ENCODE peak calls at places on chromosomes 5 and 9, in six cellular contexts. One of them, this sample, is unnamed.

GRCh38 chr5:139276426-139276825 is 17.1 kb upstream of the MATR3 start:
- DNase-seq in amniotic stem cell: no peak
- DNase-seq in substantia nigra: no peak
- DNase-seq in ACHN: no peak
- DNase-seq in A549: no peak
- DNase-seq in brain microvascular endothelial cell: no peak
- DNase-seq in this sample: no peak

GRCh38 chr9:108603141-108603540 is 252.6 kb downstream of the ACTL7B start:
- DNase-seq in amniotic stem cell: no peak
- DNase-seq in substantia nigra: peak
- DNase-seq in ACHN: no peak
- DNase-seq in A549: no peak
- DNase-seq in brain microvascular endothelial cell: no peak
- DNase-seq in this sample: no peak

GRCh38 chr5:126274396-126274795 is 148.8 kb upstream of the GRAMD2B start:
- DNase-seq in amniotic stem cell: no peak
- DNase-seq in substantia nigra: no peak
- DNase-seq in ACHN: no peak
- DNase-seq in A549: no peak
- DNase-seq in brain microvascular endothelial cell: no peak
- DNase-seq in this sample: peak

GRCh38 chr9:134267305-134268265 is 58.7 kb upstream of the RXRA start:
- DNase-seq in amniotic stem cell: no peak
- DNase-seq in substantia nigra: no peak
- DNase-seq in ACHN: no peak
- DNase-seq in A549: no peak
- DNase-seq in brain microvascular endothelial cell: no peak
- DNase-seq in this sample: no peak

GRCh38 chr9:121261107-121261460 is 6.9 kb upstream of the GSN start:
- DNase-seq in amniotic stem cell: no peak
- DNase-seq in substantia nigra: peak
- DNase-seq in ACHN: no peak
- DNase-seq in A549: no peak
- DNase-seq in brain microvascular endothelial cell: no peak
- DNase-seq in this sample: no peak

GRCh38 chr5:146082798-146083197 is 22.6 kb downstream of the PLAC8L1 start:
- DNase-seq in amniotic stem cell: no peak
- DNase-seq in substantia nigra: no peak
- DNase-seq in ACHN: no peak
- DNase-seq in A549: no peak
- DNase-seq in brain microvascular endothelial cell: no peak
- DNase-seq in this sample: no peak

GRCh38 chr9:17807670-17808282 is 228.9 kb downstream of the SH3GL2 start:
- DNase-seq in amniotic stem cell: no peak
- DNase-seq in substantia nigra: no peak
- DNase-seq in ACHN: no peak
- DNase-seq in A549: no peak
- DNase-seq in brain microvascular endothelial cell: no peak
- DNase-seq in this sample: no peak

GRCh38 chr5:6431214-6432195 is 17.2 kb upstream of the UBE2QL1 start:
- DNase-seq in amniotic stem cell: no peak
- DNase-seq in substantia nigra: no peak
- DNase-seq in ACHN: no peak
- DNase-seq in A549: no peak
- DNase-seq in brain microvascular endothelial cell: no peak
- DNase-seq in this sample: no peak

GRCh38 chr5:140351609-140352334 is 5.4 kb upstream of the HBEGF start:
- DNase-seq in amniotic stem cell: peak
- DNase-seq in substantia nigra: peak
- DNase-seq in ACHN: peak
- DNase-seq in A549: peak
- DNase-seq in brain microvascular endothelial cell: peak
- DNase-seq in this sample: peak

GRCh38 chr9:133426011-133426410 is 3.8 kb downstream of the ADAMTS13 start:
- DNase-seq in amniotic stem cell: no peak
- DNase-seq in substantia nigra: no peak
- DNase-seq in ACHN: no peak
- DNase-seq in A549: no peak
- DNase-seq in brain microvascular endothelial cell: no peak
- DNase-seq in this sample: no peak

GRCh38 chr9:72936679-72937078 is 16.2 kb downstream of the ALDH1A1 start:
- DNase-seq in amniotic stem cell: no peak
- DNase-seq in substantia nigra: no peak
- DNase-seq in ACHN: no peak
- DNase-seq in A549: no peak
- DNase-seq in brain microvascular endothelial cell: no peak
- DNase-seq in this sample: no peak

GRCh38 chr9:137354845-137355420 is 52.9 kb upstream of the NRARP start:
- DNase-seq in amniotic stem cell: no peak
- DNase-seq in substantia nigra: no peak
- DNase-seq in ACHN: no peak
- DNase-seq in A549: no peak
- DNase-seq in brain microvascular endothelial cell: no peak
- DNase-seq in this sample: no peak

GRCh38 chr5:174801798-174802197 is 77.4 kb downstream of the MSX2 start:
- DNase-seq in amniotic stem cell: no peak
- DNase-seq in substantia nigra: no peak
- DNase-seq in ACHN: no peak
- DNase-seq in A549: no peak
- DNase-seq in brain microvascular endothelial cell: no peak
- DNase-seq in this sample: no peak

GRCh38 chr9:130177898-130178805 is 5.9 kb downstream of the NCS1 start:
- DNase-seq in amniotic stem cell: no peak
- DNase-seq in substantia nigra: no peak
- DNase-seq in ACHN: no peak
- DNase-seq in A549: no peak
- DNase-seq in brain microvascular endothelial cell: no peak
- DNase-seq in this sample: no peak

GRCh38 chr5:137761560-137761959 is 7.4 kb upstream of the HNRNPA0 start:
- DNase-seq in amniotic stem cell: no peak
- DNase-seq in substantia nigra: no peak
- DNase-seq in ACHN: no peak
- DNase-seq in A549: peak
- DNase-seq in brain microvascular endothelial cell: no peak
- DNase-seq in this sample: no peak

GRCh38 chr5:134500699-134501430 is 24.6 kb upstream of the JADE2 start:
- DNase-seq in amniotic stem cell: no peak
- DNase-seq in substantia nigra: no peak
- DNase-seq in ACHN: no peak
- DNase-seq in A549: no peak
- DNase-seq in brain microvascular endothelial cell: no peak
- DNase-seq in this sample: no peak

GRCh38 chr5:171549259-171549658 is 129.8 kb downstream of the FGF18 start:
- DNase-seq in amniotic stem cell: no peak
- DNase-seq in substantia nigra: no peak
- DNase-seq in ACHN: no peak
- DNase-seq in A549: no peak
- DNase-seq in brain microvascular endothelial cell: no peak
- DNase-seq in this sample: no peak

GRCh38 chr5:135900276-135900675 is 4.6 kb upstream of the IL9 start:
- DNase-seq in amniotic stem cell: no peak
- DNase-seq in substantia nigra: no peak
- DNase-seq in ACHN: no peak
- DNase-seq in A549: no peak
- DNase-seq in brain microvascular endothelial cell: no peak
- DNase-seq in this sample: no peak

GRCh38 chr9:97907051-97907450 is 15.2 kb downstream of the TRMO start:
- DNase-seq in amniotic stem cell: no peak
- DNase-seq in substantia nigra: no peak
- DNase-seq in ACHN: no peak
- DNase-seq in A549: no peak
- DNase-seq in brain microvascular endothelial cell: no peak
- DNase-seq in this sample: no peak

GRCh38 chr5:10031817-10032216 is 217.9 kb downstream of the ATPSCKMT start:
- DNase-seq in amniotic stem cell: no peak
- DNase-seq in substantia nigra: no peak
- DNase-seq in ACHN: no peak
- DNase-seq in A549: no peak
- DNase-seq in brain microvascular endothelial cell: no peak
- DNase-seq in this sample: no peak

GRCh38 chr5:143033535-143034260 is 263.5 kb downstream of the ARHGAP26 start:
- DNase-seq in amniotic stem cell: peak
- DNase-seq in substantia nigra: no peak
- DNase-seq in ACHN: peak
- DNase-seq in A549: peak
- DNase-seq in brain microvascular endothelial cell: peak
- DNase-seq in this sample: peak

GRCh38 chr5:42848545-42848944 is 36.9 kb upstream of the SELENOP start:
- DNase-seq in amniotic stem cell: no peak
- DNase-seq in substantia nigra: no peak
- DNase-seq in ACHN: no peak
- DNase-seq in A549: no peak
- DNase-seq in brain microvascular endothelial cell: no peak
- DNase-seq in this sample: no peak

GRCh38 chr5:87649455-87649854 is 236.7 kb upstream of the CCNH start:
- DNase-seq in amniotic stem cell: no peak
- DNase-seq in substantia nigra: no peak
- DNase-seq in ACHN: no peak
- DNase-seq in A549: no peak
- DNase-seq in brain microvascular endothelial cell: no peak
- DNase-seq in this sample: no peak

GRCh38 chr9:85541876-85542275 is 199.9 kb downstream of the AGTPBP1 start:
- DNase-seq in amniotic stem cell: no peak
- DNase-seq in substantia nigra: no peak
- DNase-seq in ACHN: no peak
- DNase-seq in A549: no peak
- DNase-seq in brain microvascular endothelial cell: no peak
- DNase-seq in this sample: no peak

GRCh38 chr9:128706671-128707381 is 4.5 kb downstream of the PKN3 start:
- DNase-seq in amniotic stem cell: no peak
- DNase-seq in substantia nigra: no peak
- DNase-seq in ACHN: no peak
- DNase-seq in A549: no peak
- DNase-seq in brain microvascular endothelial cell: no peak
- DNase-seq in this sample: no peak

GRCh38 chr5:82753374-82753773 is 323.8 kb downstream of the TMEM167A start:
- DNase-seq in amniotic stem cell: no peak
- DNase-seq in substantia nigra: no peak
- DNase-seq in ACHN: no peak
- DNase-seq in A549: no peak
- DNase-seq in brain microvascular endothelial cell: no peak
- DNase-seq in this sample: no peak

GRCh38 chr9:32385885-32386283 is 1.4 kb downstream of the ACO1 start:
- DNase-seq in amniotic stem cell: no peak
- DNase-seq in substantia nigra: no peak
- DNase-seq in ACHN: no peak
- DNase-seq in A549: no peak
- DNase-seq in brain microvascular endothelial cell: no peak
- DNase-seq in this sample: no peak

GRCh38 chr9:123861086-123861707 is 68.7 kb downstream of the DENND1A start:
- DNase-seq in amniotic stem cell: no peak
- DNase-seq in substantia nigra: no peak
- DNase-seq in ACHN: no peak
- DNase-seq in A549: no peak
- DNase-seq in brain microvascular endothelial cell: no peak
- DNase-seq in this sample: no peak

GRCh38 chr9:136954270-136955083 is 2.4 kb downstream of the LCN12 start:
- DNase-seq in amniotic stem cell: no peak
- DNase-seq in substantia nigra: no peak
- DNase-seq in ACHN: no peak
- DNase-seq in A549: no peak
- DNase-seq in brain microvascular endothelial cell: no peak
- DNase-seq in this sample: no peak

GRCh38 chr9:127742435-127743088 is 7.5 kb upstream of the TOR2A start:
- DNase-seq in amniotic stem cell: no peak
- DNase-seq in substantia nigra: peak
- DNase-seq in ACHN: peak
- DNase-seq in A549: peak
- DNase-seq in brain microvascular endothelial cell: no peak
- DNase-seq in this sample: no peak

GRCh38 chr9:127720031-127720864 is 4.4 kb downstream of the TTC16 start:
- DNase-seq in amniotic stem cell: no peak
- DNase-seq in substantia nigra: no peak
- DNase-seq in ACHN: no peak
- DNase-seq in A549: no peak
- DNase-seq in brain microvascular endothelial cell: no peak
- DNase-seq in this sample: no peak

GRCh38 chr5:100860407-100860806 is 42.7 kb downstream of the ST8SIA4 start:
- DNase-seq in amniotic stem cell: no peak
- DNase-seq in substantia nigra: no peak
- DNase-seq in ACHN: no peak
- DNase-seq in A549: no peak
- DNase-seq in brain microvascular endothelial cell: no peak
- DNase-seq in this sample: no peak

GRCh38 chr5:140946578-140946977 is 19.7 kb upstream of the PCDHAC2 start:
- DNase-seq in amniotic stem cell: no peak
- DNase-seq in substantia nigra: no peak
- DNase-seq in ACHN: no peak
- DNase-seq in A549: no peak
- DNase-seq in brain microvascular endothelial cell: no peak
- DNase-seq in this sample: no peak

GRCh38 chr5:112694853-112695709 is 42.6 kb upstream of the APC start:
- DNase-seq in amniotic stem cell: peak
- DNase-seq in substantia nigra: no peak
- DNase-seq in ACHN: no peak
- DNase-seq in A549: no peak
- DNase-seq in brain microvascular endothelial cell: peak
- DNase-seq in this sample: peak

GRCh38 chr5:111680737-111681413 is 76.1 kb downstream of the NREP start:
- DNase-seq in amniotic stem cell: peak
- DNase-seq in substantia nigra: no peak
- DNase-seq in ACHN: no peak
- DNase-seq in A549: peak
- DNase-seq in brain microvascular endothelial cell: peak
- DNase-seq in this sample: peak

GRCh38 chr9:37449877-37450632 is 15.2 kb downstream of the ZBTB5 start:
- DNase-seq in amniotic stem cell: no peak
- DNase-seq in substantia nigra: peak
- DNase-seq in ACHN: no peak
- DNase-seq in A549: no peak
- DNase-seq in brain microvascular endothelial cell: no peak
- DNase-seq in this sample: no peak

GRCh38 chr5:144086295-144086694 is 84.2 kb downstream of the YIPF5 start:
- DNase-seq in amniotic stem cell: no peak
- DNase-seq in substantia nigra: no peak
- DNase-seq in ACHN: no peak
- DNase-seq in A549: no peak
- DNase-seq in brain microvascular endothelial cell: no peak
- DNase-seq in this sample: no peak